ENCODE peak calls at places on chromosome 7, in five cellular contexts. Q, N, L, A and K are unnamed samples.

GRCh38 chr7:152336754-152337368 is 98.9 kb downstream of the KMT2C start:
- DNase-seq in Q (no peak), N (peak; percentile 39), L (peak; percentile 53), A (no peak), K (peak; percentile 28)

GRCh38 chr7:76225379-76225778 is 23.7 kb downstream of the SRRM3 start:
- DNase-seq in Q (peak; percentile 78), N (no peak), L (no peak), A (no peak), K (peak; percentile 59)

GRCh38 chr7:22346383-22347107 is 10.4 kb downstream of the RAPGEF5 start:
- DNase-seq in Q (no peak), N (no peak), L (peak; percentile 74), A (no peak), K (no peak)

GRCh38 chr7:143193880-143194279 is 10.7 kb downstream of the TAS2R39 start:
- DNase-seq in Q (no peak), N (no peak), L (no peak), A (no peak), K (no peak)

GRCh38 chr7:41097501-41097900 is 605.4 kb downstream of the INHBA start:
- DNase-seq in Q (no peak), N (no peak), L (no peak), A (no peak), K (no peak)

GRCh38 chr7:3916146-3916545 is 615.1 kb downstream of the SDK1 start:
- DNase-seq in Q (no peak), N (no peak), L (peak; percentile 40), A (no peak), K (peak; percentile 15)

GRCh38 chr7:129741743-129742213 is 130.3 kb downstream of the NRF1 start:
- DNase-seq in Q (no peak), N (no peak), L (no peak), A (no peak), K (no peak)

GRCh38 chr7:636396-636795 is 90.1 kb upstream of the DNAAF5 start:
- DNase-seq in Q (peak; percentile 68), N (peak; percentile 65), L (peak; percentile 12), A (no peak), K (no peak)

GRCh38 chr7:73482746-73483145 is 39.3 kb downstream of the BAZ1B start:
- DNase-seq in Q (no peak), N (no peak), L (no peak), A (no peak), K (no peak)

GRCh38 chr7:95595825-95596182 is 512 bp downstream of the PDK4 start:
- DNase-seq in Q (no peak), N (no peak), L (no peak), A (no peak), K (no peak)

GRCh38 chr7:132518102-132518838 is 58.0 kb downstream of the PLXNA4 start:
- DNase-seq in Q (peak; percentile 77), N (peak; percentile 29), L (peak; percentile 20), A (no peak), K (peak; percentile 35)

GRCh38 chr7:129597672-129598071 is 13.8 kb upstream of the NRF1 start:
- DNase-seq in Q (no peak), N (no peak), L (no peak), A (no peak), K (no peak)

GRCh38 chr7:111744501-111745155 is 182.3 kb upstream of the IMMP2L start:
- DNase-seq in Q (no peak), N (no peak), L (no peak), A (no peak), K (no peak)

DNA sequence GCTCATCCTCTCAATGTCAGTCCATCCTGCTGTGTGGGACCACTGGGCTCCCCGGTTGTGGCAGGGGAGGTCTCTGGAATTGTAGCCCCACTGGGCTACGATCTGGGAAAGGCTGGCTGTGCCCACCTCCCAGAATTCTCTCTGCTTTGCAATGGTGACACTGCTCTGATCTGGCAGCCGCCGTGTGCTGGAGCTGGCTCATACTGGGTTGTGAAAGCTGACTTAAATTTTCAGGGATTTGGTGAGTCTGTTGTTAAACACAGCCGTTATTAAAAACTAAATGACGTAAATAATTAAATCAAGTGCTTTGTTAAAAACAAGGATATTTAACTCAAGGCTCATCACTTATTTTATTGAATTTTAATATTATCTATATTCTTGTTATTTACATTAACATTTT is 160.0 kb downstream of the TAX1BP1 start:
- DNase-seq in Q (no peak), N (no peak), L (no peak), A (no peak), K (no peak)
- H3K9ac ChIP-seq in Q (no peak overlapping the region), N (no peak overlapping the region), L (no peak overlapping the region), A (no peak overlapping the region), K (no peak overlapping the region)

DNA sequence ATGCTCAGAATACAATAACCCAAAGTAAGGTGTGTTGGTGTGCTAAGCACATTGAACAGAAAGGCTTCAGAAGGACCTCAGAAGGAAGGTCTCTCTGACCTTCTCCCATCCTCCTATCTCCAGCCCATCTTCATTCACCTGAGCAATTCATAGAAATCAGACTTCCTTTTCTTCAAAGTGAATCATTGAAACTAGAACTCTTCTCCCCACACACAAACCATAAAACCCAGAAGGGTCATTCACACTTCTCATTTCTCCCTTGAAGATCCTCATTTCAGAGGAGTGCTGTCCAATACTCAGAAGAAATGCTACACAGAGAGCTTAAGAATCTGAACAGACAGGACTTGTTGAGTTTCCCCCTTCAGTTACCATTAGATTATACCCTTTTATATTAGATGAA is 89.5 kb downstream of the VWDE start:
- DNase-seq in Q (no peak), N (no peak), L (no peak), A (no peak), K (no peak)
- TF ChIP-seq ZNF274 in Q (no peak), N (no peak), L (no peak), A (no peak), K (no peak)

GRCh38 chr7:124263232-124263827 is 230.5 kb upstream of the TMEM229A start:
- DNase-seq in Q (no peak), N (peak; percentile 28), L (no peak), A (peak; percentile 31), K (no peak)
- H3K9ac ChIP-seq in Q (no peak overlapping the region), N (no peak overlapping the region), L (no peak overlapping the region), A (no peak overlapping the region), K (no peak overlapping the region)

GRCh38 chr7:150959739-150960734 is 18.1 kb downstream of the KCNH2 start:
- DNase-seq in Q (peak; percentile 70), N (no peak), L (no peak), A (no peak), K (no peak)

GRCh38 chr7:150962743-150963399 is 15.2 kb downstream of the KCNH2 start:
- DNase-seq in Q (peak; percentile 83), N (no peak), L (peak; percentile 18), A (no peak), K (no peak)

GRCh38 chr7:150962285-150962742 is 15.8 kb downstream of the KCNH2 start:
- DNase-seq in Q (no peak), N (no peak), L (no peak), A (no peak), K (no peak)

GRCh38 chr7:150963707-150964559 is 14.2 kb downstream of the KCNH2 start:
- DNase-seq in Q (no peak), N (no peak), L (no peak), A (no peak), K (no peak)

DNA sequence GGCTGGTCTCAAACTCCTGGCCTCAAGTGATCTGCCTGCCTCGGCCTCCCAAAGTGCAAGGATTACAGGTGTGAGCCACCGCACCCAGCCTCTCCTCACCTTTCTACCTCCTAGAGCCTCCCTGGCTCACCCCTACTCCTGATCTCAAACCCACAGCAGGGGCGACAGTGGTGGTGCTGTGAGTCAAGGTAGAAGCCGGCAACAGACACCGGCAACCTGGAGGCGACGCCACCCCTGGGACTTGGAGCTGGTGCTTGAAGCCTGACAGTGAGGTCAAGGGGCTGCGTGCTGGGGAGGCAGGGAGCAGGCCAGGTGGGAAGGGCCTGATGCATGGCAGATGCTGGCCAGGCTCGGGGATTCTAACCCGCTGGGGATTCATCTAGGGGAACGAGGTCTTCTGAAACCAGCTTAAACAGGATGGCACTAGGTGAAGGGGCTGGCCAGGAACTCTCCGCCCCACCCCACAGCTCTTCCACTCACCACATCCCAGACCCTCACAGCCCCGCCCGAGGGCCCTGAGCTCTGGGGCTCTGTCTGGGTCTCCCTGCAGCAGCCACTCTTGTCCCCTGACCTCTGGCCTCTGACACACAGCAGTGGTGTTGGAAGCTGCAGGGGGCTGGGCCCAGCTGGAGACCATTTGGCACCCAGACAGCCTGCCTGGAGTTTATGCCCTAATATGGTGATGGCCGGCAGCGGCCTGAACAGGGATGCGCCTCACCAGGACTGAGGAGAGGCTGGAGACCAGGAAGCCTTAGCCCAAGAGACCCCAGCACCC is 16.4 kb downstream of the KCNH2 start:
- DNase-seq in Q (no peak), N (no peak), L (no peak), A (no peak), K (no peak)
- TF ChIP-seq ZNF274 in Q (no peak), N (no peak), L (no peak), A (no peak), K (no peak)

DNA sequence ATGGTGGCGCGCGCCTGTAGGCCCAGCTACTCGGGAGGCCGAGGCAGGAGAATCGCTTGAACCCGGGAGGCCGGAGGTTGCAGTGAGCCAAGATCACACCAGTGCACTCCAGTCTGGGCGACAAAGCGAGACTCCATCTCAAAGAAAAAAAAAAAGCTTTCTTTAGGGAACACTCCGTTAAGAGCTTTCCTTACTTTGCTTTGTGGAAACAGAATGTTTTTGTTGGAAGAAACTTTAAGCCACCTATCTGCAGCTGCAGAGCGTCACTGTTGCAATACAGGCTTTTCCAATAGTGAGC is 641 bp upstream of the TPK1 start:
- DNase-seq in Q (no peak), N (no peak), L (no peak), A (no peak), K (no peak)
- H3K9ac ChIP-seq in Q (peak overlapping the region; percentile 79), N (peak overlapping the region; percentile 66), L (no peak overlapping the region), A (peak overlapping the region; percentile 84), K (no peak overlapping the region)

DNA sequence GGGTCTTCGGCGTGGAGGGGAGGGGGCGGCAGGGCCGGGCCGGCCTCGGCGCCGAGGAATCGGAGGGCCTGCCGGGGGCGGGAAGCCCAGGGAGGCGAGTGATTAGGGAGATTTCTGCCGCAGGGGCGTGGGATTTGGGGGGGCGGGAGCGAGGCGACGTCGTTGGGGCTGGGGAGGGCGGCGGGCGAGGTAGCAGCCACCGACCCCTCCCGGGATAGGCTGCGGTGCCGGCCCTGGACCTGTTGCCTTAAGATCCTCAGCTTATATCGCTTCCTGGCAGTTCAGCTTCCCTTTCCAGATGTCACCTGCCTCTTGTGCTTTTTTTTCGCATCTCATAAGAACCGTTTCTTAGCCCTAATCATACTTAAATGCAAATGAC is 640 bp downstream of the LMTK2 start:
- DNase-seq in Q (peak; percentile 59), N (no peak), L (no peak), A (no peak), K (no peak)
- TF ChIP-seq ZNF274 in Q (no peak), N (no peak), L (no peak), A (no peak), K (no peak)

DNA sequence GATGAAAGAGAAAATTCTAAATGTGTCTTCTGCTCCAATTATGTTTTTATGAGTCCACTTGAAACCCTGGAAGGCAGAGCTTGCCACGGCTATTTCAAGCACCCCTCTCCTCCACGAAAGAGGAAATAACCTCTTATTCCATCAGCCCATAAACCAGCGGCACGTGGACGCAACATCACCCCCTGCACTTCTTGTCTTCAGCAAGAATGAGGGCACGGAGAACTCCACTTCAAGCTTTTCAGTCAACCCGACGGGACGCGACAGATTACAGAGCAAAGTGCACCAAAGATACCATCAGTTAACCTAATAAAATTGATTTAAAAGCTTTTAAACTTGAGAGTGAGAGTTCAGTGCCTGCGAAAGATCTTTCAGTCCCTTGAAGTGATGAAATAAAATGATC is 406.3 kb downstream of the GALNT17 start:
- DNase-seq in Q (no peak), N (no peak), L (no peak), A (no peak), K (no peak)
- H3K9ac ChIP-seq in Q (no peak overlapping the region), N (no peak overlapping the region), L (no peak overlapping the region), A (no peak overlapping the region), K (no peak overlapping the region)

GRCh38 chr7:149125189-149125863 is 798 bp downstream of the ZNF425 start:
- DNase-seq in Q (peak; percentile 16), N (no peak), L (no peak), A (no peak), K (no peak)
- TF ChIP-seq ZNF274 in Q (no peak), N (no peak), L (no peak), A (no peak), K (no peak)

GRCh38 chr7:5497158-5498103 is 73.8 kb upstream of the TNRC18 start:
- DNase-seq in Q (no peak), N (no peak), L (no peak), A (no peak), K (no peak)
- H3K9ac ChIP-seq in Q (no peak overlapping the region), N (no peak overlapping the region), L (no peak overlapping the region), A (no peak overlapping the region), K (no peak overlapping the region)